ENCODE peak calls at places on chromosomes 7 and 10, in nine cellular contexts. One of them, this sample, is unnamed.

GRCh38 chr7:103989200-103989784 is at the start of gene RELN:
- DNase-seq in amniotic stem cell: no peak
- DNase-seq in uterus: no peak
- DNase-seq in GM19239: peak
- DNase-seq in GM13977: peak
- DNase-seq in iPS-NIHi11: peak
- DNase-seq in stromal cell of bone marrow: no peak
- DNase-seq in left lobe of liver: peak
- DNase-seq in stimulated activated naive CD4-positive, alpha-beta T cell: no peak
- DNase-seq in this sample: no peak

GRCh38 chr10:10977231-10977956 is 40.3 kb upstream of the CELF2 start:
- DNase-seq in amniotic stem cell: no peak
- DNase-seq in uterus: peak
- DNase-seq in GM19239: no peak
- DNase-seq in GM13977: no peak
- DNase-seq in iPS-NIHi11: no peak
- DNase-seq in stromal cell of bone marrow: no peak
- DNase-seq in left lobe of liver: no peak
- DNase-seq in stimulated activated naive CD4-positive, alpha-beta T cell: no peak
- DNase-seq in this sample: peak

GRCh38 chr7:104039363-104039762 is 49.9 kb upstream of the RELN start:
- DNase-seq in amniotic stem cell: no peak
- DNase-seq in uterus: no peak
- DNase-seq in GM19239: no peak
- DNase-seq in GM13977: no peak
- DNase-seq in iPS-NIHi11: no peak
- DNase-seq in stromal cell of bone marrow: no peak
- DNase-seq in left lobe of liver: no peak
- DNase-seq in stimulated activated naive CD4-positive, alpha-beta T cell: no peak
- DNase-seq in this sample: no peak

GRCh38 chr7:94655884-94656657 is at the start of gene SGCE:
- DNase-seq in amniotic stem cell: peak
- DNase-seq in uterus: peak
- DNase-seq in GM19239: no peak
- DNase-seq in GM13977: peak
- DNase-seq in iPS-NIHi11: peak
- DNase-seq in stromal cell of bone marrow: peak
- DNase-seq in left lobe of liver: peak
- DNase-seq in stimulated activated naive CD4-positive, alpha-beta T cell: peak
- DNase-seq in this sample: peak

GRCh38 chr7:157401567-157402387 is 65.0 kb downstream of the DNAJB6 start:
- DNase-seq in amniotic stem cell: no peak
- DNase-seq in uterus: no peak
- DNase-seq in GM19239: no peak
- DNase-seq in GM13977: no peak
- DNase-seq in iPS-NIHi11: no peak
- DNase-seq in stromal cell of bone marrow: no peak
- DNase-seq in left lobe of liver: no peak
- DNase-seq in stimulated activated naive CD4-positive, alpha-beta T cell: no peak
- DNase-seq in this sample: no peak

GRCh38 chr7:138089080-138089901 is 13.0 kb downstream of the AKR1D1 start:
- DNase-seq in amniotic stem cell: no peak
- DNase-seq in uterus: no peak
- DNase-seq in GM19239: no peak
- DNase-seq in GM13977: no peak
- DNase-seq in iPS-NIHi11: no peak
- DNase-seq in stromal cell of bone marrow: peak
- DNase-seq in left lobe of liver: peak
- DNase-seq in stimulated activated naive CD4-positive, alpha-beta T cell: no peak
- DNase-seq in this sample: no peak

GRCh38 chr7:53993205-53993604 is 549.0 kb upstream of the VSTM2A start:
- DNase-seq in amniotic stem cell: no peak
- DNase-seq in uterus: no peak
- DNase-seq in GM19239: no peak
- DNase-seq in GM13977: no peak
- DNase-seq in iPS-NIHi11: no peak
- DNase-seq in stromal cell of bone marrow: no peak
- DNase-seq in left lobe of liver: no peak
- DNase-seq in stimulated activated naive CD4-positive, alpha-beta T cell: no peak
- DNase-seq in this sample: no peak

GRCh38 chr7:36967387-36967786 is 243.1 kb upstream of the AOAH start:
- DNase-seq in amniotic stem cell: peak
- DNase-seq in uterus: peak
- DNase-seq in GM19239: peak
- DNase-seq in GM13977: peak
- DNase-seq in iPS-NIHi11: peak
- DNase-seq in stromal cell of bone marrow: peak
- DNase-seq in left lobe of liver: peak
- DNase-seq in stimulated activated naive CD4-positive, alpha-beta T cell: no peak
- DNase-seq in this sample: peak